ENCODE peak calls at places on chromosomes 3 and 15, in five cellular contexts. M is H1, P is HepG2, F is NT2/D1, Q is GM12878. C is an unnamed sample.

GRCh38 chr3:111998661-111999641 is at the start of gene TAGLN3:
- DNase-seq in M (peak), Q (no peak), P (no peak), F (peak), C (no peak)

GRCh38 chr3:105933871-105934270 is 65.1 kb upstream of the CBLB start:
- DNase-seq in Q (no peak), M (no peak), P (no peak), F (no peak), C (no peak)

GRCh38 chr3:144590854-144591253 is 619.2 kb downstream of the DIPK2A start:
- DNase-seq in Q (no peak), F (no peak), P (no peak), M (no peak), C (no peak)

GRCh38 chr15:91909111-91909510 is 55.6 kb downstream of the SLCO3A1 start:
- DNase-seq in F (no peak), M (no peak), P (no peak), Q (no peak), C (no peak)

GRCh38 chr3:185270262-185270955 is 16.6 kb upstream of the EHHADH start:
- DNase-seq in F (no peak), Q (no peak), M (peak), P (peak), C (peak)

GRCh38 chr15:85542895-85543331 is 162.5 kb downstream of the AKAP13 start:
- DNase-seq in Q (no peak), M (no peak), P (no peak), F (no peak), C (no peak)

GRCh38 chr3:153911111-153911510 is 210.1 kb upstream of the ARHGEF26 start:
- DNase-seq in P (no peak), M (no peak), Q (no peak), F (no peak), C (no peak)

GRCh38 chr3:123755085-123755484 is 129.0 kb downstream of the MYLK start:
- DNase-seq in M (peak), P (peak), F (no peak), Q (no peak), C (no peak)

GRCh38 chr3:115626006-115626409 is 2.7 kb downstream of the GAP43 start:
- DNase-seq in Q (no peak), F (no peak), P (no peak), M (no peak), C (peak)

GRCh38 chr15:96351801-96352593 is 21.5 kb downstream of the NR2F2 start:
- DNase-seq in F (no peak), M (peak), P (no peak), Q (no peak), C (no peak)

GRCh38 chr3:177823701-177824189 is 626.5 kb upstream of the TBL1XR1 start:
- DNase-seq in P (no peak), Q (no peak), M (no peak), F (no peak), C (no peak)

GRCh38 chr3:66353039-66353438 is 132.2 kb downstream of the SLC25A26 start:
- DNase-seq in F (no peak), P (no peak), Q (no peak), M (no peak), C (no peak)

GRCh38 chr3:62189376-62189698 is 184.0 kb downstream of the FEZF2 start:
- DNase-seq in F (no peak), P (no peak), Q (no peak), M (no peak), C (no peak)

GRCh38 chr3:77081240-77081661 is 41.4 kb downstream of the ROBO2 start:
- DNase-seq in F (no peak), Q (no peak), M (no peak), P (no peak), C (peak)

GRCh38 chr3:108090066-108090700 is 648 bp downstream of the CD47 start:
- DNase-seq in P (no peak), M (peak), F (no peak), Q (no peak), C (no peak)

GRCh38 chr15:73109751-73110150 is 57.5 kb downstream of the NEO1 start:
- DNase-seq in P (no peak), Q (no peak), M (no peak), F (no peak), C (no peak)

GRCh38 chr3:64152100-64152499 is 73.2 kb downstream of the PRICKLE2 start:
- DNase-seq in M (no peak), Q (no peak), P (no peak), F (no peak), C (no peak)

GRCh38 chr15:82021992-82022391 is 23.8 kb downstream of the MEX3B start:
- DNase-seq in M (no peak), F (no peak), P (no peak), Q (no peak), C (peak)

GRCh38 chr15:66838671-66839239 is 136.7 kb downstream of the SMAD6 start:
- DNase-seq in Q (no peak), M (no peak), F (no peak), P (peak), C (peak)

GRCh38 chr3:155065537-155065936 is 14.6 kb upstream of the MME start:
- DNase-seq in Q (no peak), M (no peak), P (no peak), F (no peak), C (no peak)

GRCh38 chr3:52532838-52533622 is 627 bp downstream of the NT5DC2 start:
- DNase-seq in M (peak), Q (no peak), F (peak), P (no peak), C (peak)

GRCh38 chr3:130379274-130379673 is 33.8 kb downstream of the COL6A5 start:
- DNase-seq in P (no peak), M (no peak), Q (no peak), F (no peak), C (no peak)

GRCh38 chr3:160184655-160185054 is 40.6 kb upstream of the C3orf80 start:
- DNase-seq in Q (no peak), M (no peak), F (no peak), P (no peak), C (no peak)

GRCh38 chr15:73915085-73915484 is 11.2 kb upstream of the LOXL1 start:
- DNase-seq in Q (no peak), M (no peak), P (no peak), F (no peak), C (no peak)

GRCh38 chr3:61589856-61590255 is 28.5 kb downstream of the PTPRG start:
- DNase-seq in P (no peak), M (no peak), F (no peak), Q (no peak), C (no peak)

GRCh38 chr3:98269846-98270245 is 5.8 kb downstream of the OR5H6 start:
- DNase-seq in P (no peak), M (no peak), F (no peak), Q (no peak), C (no peak)

GRCh38 chr3:17741621-17742091 is 775 bp downstream of the TBC1D5 start:
- DNase-seq in Q (no peak), F (peak), P (peak), M (no peak), C (no peak)

GRCh38 chr3:134944429-134944828 is 149.4 kb downstream of the EPHB1 start:
- DNase-seq in M (no peak), F (no peak), Q (no peak), P (no peak), C (no peak)

GRCh38 chr3:100761211-100761921 is 52.1 kb downstream of the TFG start:
- DNase-seq in M (no peak), F (no peak), P (peak), Q (no peak), C (peak)

GRCh38 chr3:102129774-102130608 is 280.7 kb downstream of the NFKBIZ start:
- DNase-seq in F (no peak), P (no peak), M (no peak), Q (no peak), C (no peak)

GRCh38 chr3:194757629-194758028 is 71.9 kb downstream of the FAM43A start:
- DNase-seq in M (no peak), Q (no peak), F (no peak), P (no peak), C (no peak)

GRCh38 chr3:30003741-30004140 is 602.7 kb upstream of the TGFBR2 start:
- DNase-seq in Q (no peak), P (no peak), F (no peak), M (no peak), C (no peak)

GRCh38 chr3:162641869-162642350 is 1145.3 kb downstream of the OTOL1 start:
- DNase-seq in Q (no peak), M (no peak), F (no peak), P (no peak), C (no peak)
- TF ChIP-seq SUZ12 in Q (no peak), M (no peak), F (no peak), P (no peak), C (no peak)

DNA sequence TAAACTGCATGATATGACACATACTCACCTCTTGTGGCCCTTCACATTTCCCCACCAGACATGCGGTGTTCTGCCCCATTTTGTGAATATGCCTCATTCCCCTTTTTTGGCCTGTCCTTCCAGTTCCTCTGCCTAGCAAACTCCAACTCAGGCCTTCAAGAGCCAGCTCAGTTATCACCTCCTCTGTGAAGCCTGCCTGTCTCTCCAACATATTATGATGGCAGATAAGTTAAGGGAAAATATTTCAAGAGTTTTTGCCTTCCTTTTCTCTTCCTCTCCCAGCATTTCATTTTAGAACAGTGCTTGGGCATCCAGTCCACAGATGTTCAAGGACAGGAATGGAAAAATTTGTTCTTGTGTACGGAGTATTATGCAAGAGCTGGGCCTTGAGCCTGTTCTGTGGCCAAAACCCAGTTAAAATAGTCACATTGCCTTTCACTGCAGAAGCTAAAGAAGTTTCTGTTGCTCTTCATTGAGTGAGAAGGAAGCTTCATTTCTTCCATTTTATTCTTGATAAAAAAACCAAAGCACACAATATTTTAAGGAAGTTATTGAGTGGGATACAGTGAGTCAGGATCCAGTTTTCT is 192.1 kb downstream of the GHSR start:
- DNase-seq in M (no peak), Q (no peak), P (peak), F (no peak), C (no peak)
- TF ChIP-seq SUZ12 in M (no peak), Q (no peak), P (no peak), F (no peak), C (no peak)

GRCh38 chr3:187740446-187741399 is 4.5 kb downstream of the BCL6 start:
- DNase-seq in Q (no peak), F (no peak), M (peak), P (no peak), C (no peak)

GRCh38 chr3:187739125-187739560 is 6.1 kb downstream of the BCL6 start:
- DNase-seq in F (no peak), M (peak), Q (no peak), P (no peak), C (no peak)

GRCh38 chr3:187738400-187739124 is 6.7 kb downstream of the BCL6 start:
- DNase-seq in M (peak), Q (no peak), F (peak), P (peak), C (peak)

GRCh38 chr3:187738089-187738399 is 7.2 kb downstream of the BCL6 start:
- DNase-seq in M (no peak), P (no peak), Q (no peak), F (no peak), C (no peak)

GRCh38 chr3:187739561-187740445 is 5.5 kb downstream of the BCL6 start:
- DNase-seq in M (peak), Q (no peak), F (no peak), P (no peak), C (peak)
- TF ChIP-seq SUZ12 in M (no peak), Q (no peak), F (no peak), P (no peak), C (no peak)

GRCh38 chr3:16140116-16140893 is 34.2 kb upstream of the GALNT15 start:
- DNase-seq in P (no peak), M (no peak), Q (no peak), F (no peak), C (no peak)
- TF ChIP-seq SUZ12 in P (no peak), M (no peak), Q (no peak), F (no peak), C (no peak)

GRCh38 chr3:193243571-193243970 is 2.5 kb downstream of the PLAAT1 start:
- DNase-seq in F (no peak), M (no peak), P (no peak), Q (no peak), C (no peak)

GRCh38 chr3:193236990-193237389 is 4.0 kb upstream of the PLAAT1 start:
- DNase-seq in Q (no peak), F (no peak), P (no peak), M (no peak), C (no peak)

GRCh38 chr3:193240436-193240849 is 579 bp upstream of the PLAAT1 start:
- DNase-seq in M (no peak), P (no peak), Q (no peak), F (no peak), C (peak)

GRCh38 chr3:193240850-193241706 is at the start of gene PLAAT1:
- DNase-seq in Q (no peak), P (no peak), F (peak), M (peak), C (peak)
- TF ChIP-seq SUZ12 in Q (no peak), P (no peak), F (no peak), M (no peak), C (no peak)

GRCh38 chr3:57224856-57225255 is 2.7 kb upstream of the APPL1 start:
- DNase-seq in Q (no peak), M (no peak), P (no peak), F (no peak), C (no peak)
- TF ChIP-seq SUZ12 in Q (no peak), M (no peak), P (no peak), F (no peak), C (no peak)